ENCODE peak calls at places on chromosomes 7 and 10, in four cellular contexts. G is K562, S is HCT116, P is GM12878. X is an unnamed sample.

GRCh38 chr7:102270176-102270887 is 16.3 kb upstream of the SH2B2 start:
- DNase-seq in G (no peak), P (no peak), S (no peak), X (no peak)

GRCh38 chr7:98745722-98746318 is 124.0 kb downstream of the TMEM130 start:
- DNase-seq in G (peak), S (peak), P (no peak), X (peak)

GRCh38 chr7:157404845-157405481 is 68.2 kb downstream of the DNAJB6 start:
- DNase-seq in G (peak), S (no peak), P (no peak), X (peak)

GRCh38 chr7:36002900-36003299 is 150.2 kb upstream of the EEPD1 start:
- DNase-seq in G (no peak), P (no peak), S (no peak), X (no peak)

GRCh38 chr7:91710896-91711295 is 169.6 kb downstream of the MTERF1 start:
- DNase-seq in P (no peak), G (no peak), S (no peak), X (no peak)

GRCh38 chr7:159091041-159091440 is 53.6 kb downstream of the VIPR2 start:
- DNase-seq in P (no peak), G (no peak), S (no peak), X (no peak)

GRCh38 chr7:1068013-1068412 is 19.9 kb upstream of the GPER1 start:
- DNase-seq in S (no peak), P (no peak), G (no peak), X (no peak)

GRCh38 chr7:13749666-13750065 is 239.8 kb downstream of the ETV1 start:
- DNase-seq in S (no peak), G (no peak), P (no peak), X (no peak)

DNA sequence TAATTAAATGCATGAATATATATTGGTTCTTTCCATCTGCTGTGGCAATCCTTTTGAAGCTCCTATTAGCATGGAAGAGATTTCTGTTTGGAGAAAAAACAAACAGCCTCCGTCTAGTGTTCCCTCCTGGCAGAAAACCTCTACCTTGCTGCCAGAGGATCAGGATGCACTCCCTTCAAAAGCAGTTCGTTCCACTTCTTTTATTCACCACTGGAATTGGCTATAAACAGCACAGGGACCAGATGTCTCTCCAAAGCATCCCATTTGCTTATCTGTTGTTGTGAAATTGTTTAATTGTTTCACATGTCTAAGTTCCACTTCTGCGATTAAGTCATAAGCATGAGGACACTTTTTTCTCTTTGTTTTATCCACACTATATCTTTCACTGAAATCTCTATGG is 77.9 kb upstream of the PTN start:
- DNase-seq in P (no peak), S (no peak), G (no peak), X (no peak)
- TF ChIP-seq JUND in P (no peak), S (no peak), G (no peak), X (no peak)

GRCh38 chr10:93503075-93503474 is 6.7 kb downstream of the CEP55 start:
- DNase-seq in P (peak), S (no peak), G (no peak), X (no peak)
- TF ChIP-seq JUND in P (no peak), S (no peak), G (no peak), X (no peak)

DNA sequence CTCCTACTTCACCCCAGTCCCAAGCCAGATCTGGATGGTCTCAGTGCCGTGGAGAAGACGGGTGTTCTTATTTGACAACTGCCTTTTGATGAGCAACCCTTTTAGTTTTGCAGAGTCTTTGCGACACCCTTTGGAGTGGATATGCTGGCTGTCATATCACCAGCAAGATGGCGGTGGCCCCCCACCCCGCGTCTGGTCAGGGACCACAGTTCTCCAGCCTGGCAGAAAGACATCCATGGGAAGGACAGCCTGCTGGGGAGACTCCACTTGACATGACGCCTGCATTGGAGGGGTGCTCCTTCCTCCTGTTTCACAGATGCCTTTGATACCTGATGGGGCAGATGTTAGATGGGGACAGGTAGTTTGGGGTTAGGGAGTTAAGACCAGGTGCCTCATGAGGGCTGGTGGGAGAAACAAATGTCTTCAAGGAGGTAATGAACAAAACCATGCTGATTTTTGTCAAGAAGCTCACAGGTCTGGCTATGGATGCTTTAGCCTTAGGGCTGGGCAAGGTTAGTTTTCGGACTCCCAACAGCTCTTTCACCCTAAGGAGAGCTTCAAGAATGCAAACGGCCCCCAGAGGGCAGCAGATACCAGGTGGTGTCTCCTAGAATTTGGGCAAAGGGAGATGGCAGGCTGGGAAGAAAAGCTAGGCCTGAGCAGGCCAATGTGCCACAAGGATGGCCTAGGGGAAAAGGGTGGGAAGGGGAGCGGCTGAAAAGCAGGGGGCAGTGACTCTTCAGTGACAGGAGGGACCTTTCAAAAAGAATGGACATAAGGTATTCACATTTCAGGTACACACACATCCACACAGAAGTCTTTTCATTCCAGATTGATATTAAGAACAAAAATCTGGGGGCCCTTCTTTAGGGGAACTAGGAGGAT is 95.2 kb downstream of the CLEC2L start:
- DNase-seq in S (peak), G (peak), P (no peak), X (no peak)
- TF ChIP-seq JUND in S (no peak), G (no peak), P (no peak), X (no peak)

DNA sequence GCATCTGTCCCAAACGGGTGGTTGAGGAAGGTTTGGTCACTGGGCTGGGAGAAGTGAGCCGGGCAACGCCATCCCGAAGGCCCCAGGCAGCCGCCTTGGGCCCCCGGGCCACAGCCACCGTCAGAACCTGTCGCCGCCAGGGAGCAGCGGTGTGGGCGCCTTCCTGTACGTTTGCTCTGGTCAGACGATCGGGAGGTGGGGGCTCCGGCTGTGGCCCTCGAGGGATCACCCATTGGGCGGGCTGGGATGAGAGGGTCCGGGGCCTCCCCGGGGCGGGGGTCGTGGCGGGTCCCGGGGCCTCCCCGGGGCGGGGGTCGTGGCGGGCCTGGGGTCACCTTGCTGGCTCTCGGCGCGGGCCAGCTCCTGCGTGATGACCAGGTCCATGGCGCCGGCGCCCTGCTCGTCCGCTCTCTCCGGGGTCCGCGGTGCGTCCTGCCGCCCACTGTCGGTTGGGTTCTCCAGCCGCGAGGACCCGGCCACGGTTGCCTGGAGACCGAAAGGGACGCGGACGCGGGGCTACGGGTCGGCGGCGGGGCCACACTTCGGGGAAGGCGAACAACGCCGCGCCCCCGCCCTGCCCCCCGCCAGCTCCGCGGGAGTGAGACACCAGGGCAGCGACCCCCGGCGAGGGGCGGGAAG is at the start of gene CFAP46:
- DNase-seq in G (no peak), S (peak), P (no peak), X (no peak)
- TF ChIP-seq JUND in G (no peak), S (no peak), P (no peak), X (no peak)

DNA sequence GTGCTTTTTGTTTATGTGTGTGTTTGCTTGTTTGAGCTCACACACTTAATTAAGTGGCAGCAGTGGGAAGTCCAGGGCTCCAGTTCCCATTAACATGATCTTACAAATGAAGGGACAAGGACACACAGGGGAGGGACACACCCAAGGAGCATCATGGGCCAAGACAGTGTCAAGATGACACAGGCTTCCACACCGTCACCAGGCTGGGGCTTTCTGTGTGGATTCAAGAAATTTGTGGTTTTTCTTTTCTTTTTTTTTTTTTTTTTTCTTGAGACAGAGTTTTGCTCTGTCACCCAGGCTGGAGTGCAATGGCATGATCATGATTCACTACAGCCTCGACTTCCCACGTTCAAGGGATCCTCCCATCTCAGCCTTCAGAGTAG is 173.6 kb downstream of the KIAA1217 start:
- DNase-seq in G (no peak), P (no peak), S (no peak), X (no peak)
- TF ChIP-seq JUND in G (no peak), P (no peak), S (no peak), X (no peak)

GRCh38 chr10:22010973-22011408 is 7.5 kb upstream of the DNAJC1 start:
- DNase-seq in G (no peak), P (no peak), S (peak), X (peak)
- TF ChIP-seq JUND in G (no peak), P (no peak), S (no peak), X (no peak)

DNA sequence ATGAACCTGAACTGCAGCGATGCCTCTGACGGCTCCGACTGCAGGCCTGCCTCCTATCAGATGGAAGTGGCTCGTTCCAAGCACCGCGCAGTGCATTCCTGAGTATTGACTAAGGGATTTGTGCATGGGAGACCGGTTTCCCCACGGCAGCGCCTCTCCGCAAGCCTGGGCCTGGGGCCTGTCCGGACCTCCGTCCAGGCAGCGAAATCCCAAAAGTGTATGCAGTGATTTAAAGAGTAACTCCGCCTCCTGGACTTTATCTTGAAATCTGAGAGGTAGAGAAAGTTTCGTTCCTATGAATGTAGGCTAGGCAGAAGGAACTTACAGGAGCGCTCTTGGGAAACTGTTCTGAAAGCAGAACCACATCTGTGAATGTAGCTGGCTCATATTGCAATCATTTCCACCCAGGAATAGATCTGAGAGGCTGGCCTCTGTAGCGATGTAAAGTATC is 106.2 kb upstream of the CELF2 start:
- DNase-seq in G (no peak), P (no peak), S (no peak), X (peak)
- TF ChIP-seq JUND in G (no peak), P (no peak), S (no peak), X (no peak)

DNA sequence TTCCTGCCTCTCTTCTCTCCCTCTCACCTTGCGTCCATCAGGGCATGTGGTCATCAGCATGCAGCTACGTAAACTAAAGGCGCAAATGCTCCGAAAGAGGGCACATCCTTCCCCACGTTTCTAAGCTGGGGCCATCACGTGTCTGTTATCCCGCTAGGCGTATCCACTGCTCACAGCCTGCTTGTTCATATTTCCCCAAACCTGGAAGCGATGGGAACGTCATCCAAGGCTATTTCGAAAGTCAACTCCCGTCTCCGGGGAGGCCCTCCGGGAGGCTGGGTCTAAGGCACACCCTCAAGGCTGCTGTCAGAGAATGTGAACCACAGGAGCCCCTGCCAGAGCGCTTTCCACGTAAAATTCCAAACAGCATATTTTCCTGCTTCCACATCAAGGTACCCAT is 199.2 kb downstream of the DIP2C start:
- DNase-seq in S (no peak), P (no peak), G (no peak), X (no peak)
- TF ChIP-seq JUND in S (no peak), P (no peak), G (no peak), X (no peak)